ENCODE peak calls at places on chromosomes 3 and 15, in seven cellular contexts. One of them, this sample, is unnamed.

GRCh38 chr3:189355481-189356201 is 183.9 kb downstream of the TPRG1 start:
- DNase-seq in hippocampal formation: no peak
- DNase-seq in HCEC 1CT: peak
- DNase-seq in stimulated activated CD8-positive, alpha-beta memory T cell treated with anti-CD3 and anti-CD28 coated beads, Interleukin-7, amount 100 ng/mL, for 4 hours: peak
- DNase-seq in ELR: peak
- DNase-seq in EL: peak
- DNase-seq in stimulated activated CD4-positive, alpha-beta T cell treated with anti-CD3 and anti-CD28 coated beads, Interleukin-15, amount 100 ng/mL, for 1 hour: no peak
- DNase-seq in this sample: peak

GRCh38 chr3:189586941-189587687 is 44.1 kb upstream of the TP63 start:
- DNase-seq in hippocampal formation: no peak
- DNase-seq in HCEC 1CT: no peak
- DNase-seq in stimulated activated CD8-positive, alpha-beta memory T cell treated with anti-CD3 and anti-CD28 coated beads, Interleukin-7, amount 100 ng/mL, for 4 hours: no peak
- DNase-seq in ELR: no peak
- DNase-seq in EL: no peak
- DNase-seq in stimulated activated CD4-positive, alpha-beta T cell treated with anti-CD3 and anti-CD28 coated beads, Interleukin-15, amount 100 ng/mL, for 1 hour: no peak
- DNase-seq in this sample: no peak

GRCh38 chr15:66821307-66821706 is 119.3 kb downstream of the SMAD6 start:
- DNase-seq in hippocampal formation: no peak
- DNase-seq in HCEC 1CT: no peak
- DNase-seq in stimulated activated CD8-positive, alpha-beta memory T cell treated with anti-CD3 and anti-CD28 coated beads, Interleukin-7, amount 100 ng/mL, for 4 hours: no peak
- DNase-seq in ELR: no peak
- DNase-seq in EL: no peak
- DNase-seq in stimulated activated CD4-positive, alpha-beta T cell treated with anti-CD3 and anti-CD28 coated beads, Interleukin-15, amount 100 ng/mL, for 1 hour: no peak
- DNase-seq in this sample: no peak

GRCh38 chr3:178990293-178990692 is 81.3 kb downstream of the ZMAT3 start:
- DNase-seq in hippocampal formation: no peak
- DNase-seq in HCEC 1CT: no peak
- DNase-seq in stimulated activated CD8-positive, alpha-beta memory T cell treated with anti-CD3 and anti-CD28 coated beads, Interleukin-7, amount 100 ng/mL, for 4 hours: no peak
- DNase-seq in ELR: no peak
- DNase-seq in EL: no peak
- DNase-seq in stimulated activated CD4-positive, alpha-beta T cell treated with anti-CD3 and anti-CD28 coated beads, Interleukin-15, amount 100 ng/mL, for 1 hour: no peak
- DNase-seq in this sample: no peak

GRCh38 chr3:16060945-16061344 is 113.5 kb upstream of the GALNT15 start:
- DNase-seq in hippocampal formation: peak
- DNase-seq in HCEC 1CT: peak
- DNase-seq in stimulated activated CD8-positive, alpha-beta memory T cell treated with anti-CD3 and anti-CD28 coated beads, Interleukin-7, amount 100 ng/mL, for 4 hours: no peak
- DNase-seq in ELR: peak
- DNase-seq in EL: peak
- DNase-seq in stimulated activated CD4-positive, alpha-beta T cell treated with anti-CD3 and anti-CD28 coated beads, Interleukin-15, amount 100 ng/mL, for 1 hour: no peak
- DNase-seq in this sample: peak

GRCh38 chr3:30664884-30665283 is 58.5 kb downstream of the TGFBR2 start:
- DNase-seq in hippocampal formation: no peak
- DNase-seq in HCEC 1CT: no peak
- DNase-seq in stimulated activated CD8-positive, alpha-beta memory T cell treated with anti-CD3 and anti-CD28 coated beads, Interleukin-7, amount 100 ng/mL, for 4 hours: no peak
- DNase-seq in ELR: no peak
- DNase-seq in EL: no peak
- DNase-seq in stimulated activated CD4-positive, alpha-beta T cell treated with anti-CD3 and anti-CD28 coated beads, Interleukin-15, amount 100 ng/mL, for 1 hour: no peak
- DNase-seq in this sample: no peak

GRCh38 chr3:123813876-123814275 is 70.3 kb downstream of the MYLK start:
- DNase-seq in hippocampal formation: no peak
- DNase-seq in HCEC 1CT: no peak
- DNase-seq in stimulated activated CD8-positive, alpha-beta memory T cell treated with anti-CD3 and anti-CD28 coated beads, Interleukin-7, amount 100 ng/mL, for 4 hours: no peak
- DNase-seq in ELR: peak
- DNase-seq in EL: peak
- DNase-seq in stimulated activated CD4-positive, alpha-beta T cell treated with anti-CD3 and anti-CD28 coated beads, Interleukin-15, amount 100 ng/mL, for 1 hour: no peak
- DNase-seq in this sample: peak

GRCh38 chr15:44489464-44489863 is 47.5 kb upstream of the EIF3J start:
- DNase-seq in hippocampal formation: no peak
- DNase-seq in HCEC 1CT: peak
- DNase-seq in stimulated activated CD8-positive, alpha-beta memory T cell treated with anti-CD3 and anti-CD28 coated beads, Interleukin-7, amount 100 ng/mL, for 4 hours: no peak
- DNase-seq in ELR: peak
- DNase-seq in EL: peak
- DNase-seq in stimulated activated CD4-positive, alpha-beta T cell treated with anti-CD3 and anti-CD28 coated beads, Interleukin-15, amount 100 ng/mL, for 1 hour: no peak
- DNase-seq in this sample: peak

GRCh38 chr3:106004137-106004600 is 135.4 kb upstream of the CBLB start:
- DNase-seq in hippocampal formation: no peak
- DNase-seq in HCEC 1CT: peak
- DNase-seq in stimulated activated CD8-positive, alpha-beta memory T cell treated with anti-CD3 and anti-CD28 coated beads, Interleukin-7, amount 100 ng/mL, for 4 hours: no peak
- DNase-seq in ELR: peak
- DNase-seq in EL: peak
- DNase-seq in stimulated activated CD4-positive, alpha-beta T cell treated with anti-CD3 and anti-CD28 coated beads, Interleukin-15, amount 100 ng/mL, for 1 hour: no peak
- DNase-seq in this sample: peak

GRCh38 chr15:89118481-89118989 is 30.3 kb downstream of the ABHD2 start:
- DNase-seq in hippocampal formation: no peak
- DNase-seq in HCEC 1CT: no peak
- DNase-seq in stimulated activated CD8-positive, alpha-beta memory T cell treated with anti-CD3 and anti-CD28 coated beads, Interleukin-7, amount 100 ng/mL, for 4 hours: no peak
- DNase-seq in ELR: no peak
- DNase-seq in EL: no peak
- DNase-seq in stimulated activated CD4-positive, alpha-beta T cell treated with anti-CD3 and anti-CD28 coated beads, Interleukin-15, amount 100 ng/mL, for 1 hour: no peak
- DNase-seq in this sample: no peak

GRCh38 chr15:28937271-28937670 is 51.5 kb downstream of the APBA2 start:
- DNase-seq in hippocampal formation: no peak
- DNase-seq in HCEC 1CT: no peak
- DNase-seq in stimulated activated CD8-positive, alpha-beta memory T cell treated with anti-CD3 and anti-CD28 coated beads, Interleukin-7, amount 100 ng/mL, for 4 hours: no peak
- DNase-seq in ELR: no peak
- DNase-seq in EL: no peak
- DNase-seq in stimulated activated CD4-positive, alpha-beta T cell treated with anti-CD3 and anti-CD28 coated beads, Interleukin-15, amount 100 ng/mL, for 1 hour: no peak
- DNase-seq in this sample: no peak

GRCh38 chr15:46316024-46316423 is 681.2 kb downstream of the SQOR start:
- DNase-seq in hippocampal formation: no peak
- DNase-seq in HCEC 1CT: no peak
- DNase-seq in stimulated activated CD8-positive, alpha-beta memory T cell treated with anti-CD3 and anti-CD28 coated beads, Interleukin-7, amount 100 ng/mL, for 4 hours: no peak
- DNase-seq in ELR: no peak
- DNase-seq in EL: no peak
- DNase-seq in stimulated activated CD4-positive, alpha-beta T cell treated with anti-CD3 and anti-CD28 coated beads, Interleukin-15, amount 100 ng/mL, for 1 hour: no peak
- DNase-seq in this sample: no peak

GRCh38 chr15:47414207-47414606 is 303.1 kb upstream of the SEMA6D start:
- DNase-seq in hippocampal formation: no peak
- DNase-seq in HCEC 1CT: no peak
- DNase-seq in stimulated activated CD8-positive, alpha-beta memory T cell treated with anti-CD3 and anti-CD28 coated beads, Interleukin-7, amount 100 ng/mL, for 4 hours: no peak
- DNase-seq in ELR: no peak
- DNase-seq in EL: no peak
- DNase-seq in stimulated activated CD4-positive, alpha-beta T cell treated with anti-CD3 and anti-CD28 coated beads, Interleukin-15, amount 100 ng/mL, for 1 hour: no peak
- DNase-seq in this sample: no peak

GRCh38 chr3:172868565-172869172 is 118.1 kb downstream of the ECT2 start:
- DNase-seq in hippocampal formation: no peak
- DNase-seq in HCEC 1CT: no peak
- DNase-seq in stimulated activated CD8-positive, alpha-beta memory T cell treated with anti-CD3 and anti-CD28 coated beads, Interleukin-7, amount 100 ng/mL, for 4 hours: no peak
- DNase-seq in ELR: no peak
- DNase-seq in EL: no peak
- DNase-seq in stimulated activated CD4-positive, alpha-beta T cell treated with anti-CD3 and anti-CD28 coated beads, Interleukin-15, amount 100 ng/mL, for 1 hour: no peak
- DNase-seq in this sample: no peak

GRCh38 chr3:194272221-194272620 is 78.9 kb downstream of the CPN2 start:
- DNase-seq in hippocampal formation: no peak
- DNase-seq in HCEC 1CT: no peak
- DNase-seq in stimulated activated CD8-positive, alpha-beta memory T cell treated with anti-CD3 and anti-CD28 coated beads, Interleukin-7, amount 100 ng/mL, for 4 hours: no peak
- DNase-seq in ELR: no peak
- DNase-seq in EL: no peak
- DNase-seq in stimulated activated CD4-positive, alpha-beta T cell treated with anti-CD3 and anti-CD28 coated beads, Interleukin-15, amount 100 ng/mL, for 1 hour: no peak
- DNase-seq in this sample: no peak

GRCh38 chr15:82159922-82160321 is 102.6 kb downstream of the EFL1 start:
- DNase-seq in hippocampal formation: no peak
- DNase-seq in HCEC 1CT: peak
- DNase-seq in stimulated activated CD8-positive, alpha-beta memory T cell treated with anti-CD3 and anti-CD28 coated beads, Interleukin-7, amount 100 ng/mL, for 4 hours: no peak
- DNase-seq in ELR: peak
- DNase-seq in EL: peak
- DNase-seq in stimulated activated CD4-positive, alpha-beta T cell treated with anti-CD3 and anti-CD28 coated beads, Interleukin-15, amount 100 ng/mL, for 1 hour: no peak
- DNase-seq in this sample: peak

GRCh38 chr15:58520936-58521292 is 89.1 kb downstream of the LIPC start:
- DNase-seq in hippocampal formation: no peak
- DNase-seq in HCEC 1CT: no peak
- DNase-seq in stimulated activated CD8-positive, alpha-beta memory T cell treated with anti-CD3 and anti-CD28 coated beads, Interleukin-7, amount 100 ng/mL, for 4 hours: no peak
- DNase-seq in ELR: no peak
- DNase-seq in EL: no peak
- DNase-seq in stimulated activated CD4-positive, alpha-beta T cell treated with anti-CD3 and anti-CD28 coated beads, Interleukin-15, amount 100 ng/mL, for 1 hour: no peak
- DNase-seq in this sample: no peak

GRCh38 chr15:44397869-44398268 is 29.6 kb upstream of the CTDSPL2 start:
- DNase-seq in hippocampal formation: no peak
- DNase-seq in HCEC 1CT: no peak
- DNase-seq in stimulated activated CD8-positive, alpha-beta memory T cell treated with anti-CD3 and anti-CD28 coated beads, Interleukin-7, amount 100 ng/mL, for 4 hours: no peak
- DNase-seq in ELR: no peak
- DNase-seq in EL: no peak
- DNase-seq in stimulated activated CD4-positive, alpha-beta T cell treated with anti-CD3 and anti-CD28 coated beads, Interleukin-15, amount 100 ng/mL, for 1 hour: no peak
- DNase-seq in this sample: no peak

GRCh38 chr3:157499342-157499963 is 3.8 kb downstream of the VEPH1 start:
- DNase-seq in hippocampal formation: no peak
- DNase-seq in HCEC 1CT: peak
- DNase-seq in stimulated activated CD8-positive, alpha-beta memory T cell treated with anti-CD3 and anti-CD28 coated beads, Interleukin-7, amount 100 ng/mL, for 4 hours: no peak
- DNase-seq in ELR: no peak
- DNase-seq in EL: peak
- DNase-seq in stimulated activated CD4-positive, alpha-beta T cell treated with anti-CD3 and anti-CD28 coated beads, Interleukin-15, amount 100 ng/mL, for 1 hour: no peak
- DNase-seq in this sample: peak

GRCh38 chr3:4820296-4821121 is 158.7 kb upstream of the BHLHE40 start:
- DNase-seq in hippocampal formation: no peak
- DNase-seq in HCEC 1CT: no peak
- DNase-seq in stimulated activated CD8-positive, alpha-beta memory T cell treated with anti-CD3 and anti-CD28 coated beads, Interleukin-7, amount 100 ng/mL, for 4 hours: peak
- DNase-seq in ELR: no peak
- DNase-seq in EL: no peak
- DNase-seq in stimulated activated CD4-positive, alpha-beta T cell treated with anti-CD3 and anti-CD28 coated beads, Interleukin-15, amount 100 ng/mL, for 1 hour: no peak
- DNase-seq in this sample: no peak

GRCh38 chr3:162022931-162023330 is 526.3 kb downstream of the OTOL1 start:
- DNase-seq in hippocampal formation: peak
- DNase-seq in HCEC 1CT: no peak
- DNase-seq in stimulated activated CD8-positive, alpha-beta memory T cell treated with anti-CD3 and anti-CD28 coated beads, Interleukin-7, amount 100 ng/mL, for 4 hours: no peak
- DNase-seq in ELR: no peak
- DNase-seq in EL: no peak
- DNase-seq in stimulated activated CD4-positive, alpha-beta T cell treated with anti-CD3 and anti-CD28 coated beads, Interleukin-15, amount 100 ng/mL, for 1 hour: no peak
- DNase-seq in this sample: no peak

GRCh38 chr15:62591842-62592838 is 427.1 kb upstream of the C2CD4B start:
- DNase-seq in hippocampal formation: no peak
- DNase-seq in HCEC 1CT: peak
- DNase-seq in stimulated activated CD8-positive, alpha-beta memory T cell treated with anti-CD3 and anti-CD28 coated beads, Interleukin-7, amount 100 ng/mL, for 4 hours: no peak
- DNase-seq in ELR: peak
- DNase-seq in EL: peak
- DNase-seq in stimulated activated CD4-positive, alpha-beta T cell treated with anti-CD3 and anti-CD28 coated beads, Interleukin-15, amount 100 ng/mL, for 1 hour: no peak
- DNase-seq in this sample: peak

GRCh38 chr15:91655891-91656290 is 197.6 kb upstream of the SLCO3A1 start:
- DNase-seq in hippocampal formation: no peak
- DNase-seq in HCEC 1CT: no peak
- DNase-seq in stimulated activated CD8-positive, alpha-beta memory T cell treated with anti-CD3 and anti-CD28 coated beads, Interleukin-7, amount 100 ng/mL, for 4 hours: no peak
- DNase-seq in ELR: no peak
- DNase-seq in EL: no peak
- DNase-seq in stimulated activated CD4-positive, alpha-beta T cell treated with anti-CD3 and anti-CD28 coated beads, Interleukin-15, amount 100 ng/mL, for 1 hour: no peak
- DNase-seq in this sample: no peak

GRCh38 chr15:79595995-79596622 is 164.0 kb downstream of the MINAR1 start:
- DNase-seq in hippocampal formation: no peak
- DNase-seq in HCEC 1CT: peak
- DNase-seq in stimulated activated CD8-positive, alpha-beta memory T cell treated with anti-CD3 and anti-CD28 coated beads, Interleukin-7, amount 100 ng/mL, for 4 hours: no peak
- DNase-seq in ELR: peak
- DNase-seq in EL: peak
- DNase-seq in stimulated activated CD4-positive, alpha-beta T cell treated with anti-CD3 and anti-CD28 coated beads, Interleukin-15, amount 100 ng/mL, for 1 hour: peak
- DNase-seq in this sample: peak

GRCh38 chr3:188518835-188519452 is 365.0 kb downstream of the LPP start:
- DNase-seq in hippocampal formation: no peak
- DNase-seq in HCEC 1CT: no peak
- DNase-seq in stimulated activated CD8-positive, alpha-beta memory T cell treated with anti-CD3 and anti-CD28 coated beads, Interleukin-7, amount 100 ng/mL, for 4 hours: no peak
- DNase-seq in ELR: no peak
- DNase-seq in EL: no peak
- DNase-seq in stimulated activated CD4-positive, alpha-beta T cell treated with anti-CD3 and anti-CD28 coated beads, Interleukin-15, amount 100 ng/mL, for 1 hour: no peak
- DNase-seq in this sample: no peak

GRCh38 chr15:78868366-78868765 is 4.3 kb upstream of the MORF4L1 start:
- DNase-seq in hippocampal formation: no peak
- DNase-seq in HCEC 1CT: no peak
- DNase-seq in stimulated activated CD8-positive, alpha-beta memory T cell treated with anti-CD3 and anti-CD28 coated beads, Interleukin-7, amount 100 ng/mL, for 4 hours: no peak
- DNase-seq in ELR: no peak
- DNase-seq in EL: no peak
- DNase-seq in stimulated activated CD4-positive, alpha-beta T cell treated with anti-CD3 and anti-CD28 coated beads, Interleukin-15, amount 100 ng/mL, for 1 hour: no peak
- DNase-seq in this sample: no peak

GRCh38 chr3:5231067-5231466 is 43.6 kb downstream of the EDEM1 start:
- DNase-seq in hippocampal formation: no peak
- DNase-seq in HCEC 1CT: no peak
- DNase-seq in stimulated activated CD8-positive, alpha-beta memory T cell treated with anti-CD3 and anti-CD28 coated beads, Interleukin-7, amount 100 ng/mL, for 4 hours: no peak
- DNase-seq in ELR: no peak
- DNase-seq in EL: no peak
- DNase-seq in stimulated activated CD4-positive, alpha-beta T cell treated with anti-CD3 and anti-CD28 coated beads, Interleukin-15, amount 100 ng/mL, for 1 hour: no peak
- DNase-seq in this sample: no peak

GRCh38 chr3:55525436-55525835 is 38.3 kb upstream of the WNT5A start:
- DNase-seq in hippocampal formation: no peak
- DNase-seq in HCEC 1CT: no peak
- DNase-seq in stimulated activated CD8-positive, alpha-beta memory T cell treated with anti-CD3 and anti-CD28 coated beads, Interleukin-7, amount 100 ng/mL, for 4 hours: no peak
- DNase-seq in ELR: no peak
- DNase-seq in EL: no peak
- DNase-seq in stimulated activated CD4-positive, alpha-beta T cell treated with anti-CD3 and anti-CD28 coated beads, Interleukin-15, amount 100 ng/mL, for 1 hour: no peak
- DNase-seq in this sample: no peak

GRCh38 chr15:90104551-90104950 is 2.3 kb upstream of the IDH2 start:
- DNase-seq in hippocampal formation: no peak
- DNase-seq in HCEC 1CT: no peak
- DNase-seq in stimulated activated CD8-positive, alpha-beta memory T cell treated with anti-CD3 and anti-CD28 coated beads, Interleukin-7, amount 100 ng/mL, for 4 hours: no peak
- DNase-seq in ELR: no peak
- DNase-seq in EL: no peak
- DNase-seq in stimulated activated CD4-positive, alpha-beta T cell treated with anti-CD3 and anti-CD28 coated beads, Interleukin-15, amount 100 ng/mL, for 1 hour: no peak
- DNase-seq in this sample: no peak

GRCh38 chr3:20857636-20858035 is 671.6 kb upstream of the SGO1 start:
- DNase-seq in hippocampal formation: no peak
- DNase-seq in HCEC 1CT: no peak
- DNase-seq in stimulated activated CD8-positive, alpha-beta memory T cell treated with anti-CD3 and anti-CD28 coated beads, Interleukin-7, amount 100 ng/mL, for 4 hours: no peak
- DNase-seq in ELR: no peak
- DNase-seq in EL: peak
- DNase-seq in stimulated activated CD4-positive, alpha-beta T cell treated with anti-CD3 and anti-CD28 coated beads, Interleukin-15, amount 100 ng/mL, for 1 hour: no peak
- DNase-seq in this sample: peak

GRCh38 chr3:106296111-106296510 is 427.3 kb upstream of the CBLB start:
- DNase-seq in hippocampal formation: no peak
- DNase-seq in HCEC 1CT: no peak
- DNase-seq in stimulated activated CD8-positive, alpha-beta memory T cell treated with anti-CD3 and anti-CD28 coated beads, Interleukin-7, amount 100 ng/mL, for 4 hours: no peak
- DNase-seq in ELR: no peak
- DNase-seq in EL: no peak
- DNase-seq in stimulated activated CD4-positive, alpha-beta T cell treated with anti-CD3 and anti-CD28 coated beads, Interleukin-15, amount 100 ng/mL, for 1 hour: no peak
- DNase-seq in this sample: no peak

GRCh38 chr3:16912400-16913263 is 27.9 kb downstream of the PLCL2 start:
- DNase-seq in hippocampal formation: no peak
- DNase-seq in HCEC 1CT: no peak
- DNase-seq in stimulated activated CD8-positive, alpha-beta memory T cell treated with anti-CD3 and anti-CD28 coated beads, Interleukin-7, amount 100 ng/mL, for 4 hours: no peak
- DNase-seq in ELR: no peak
- DNase-seq in EL: no peak
- DNase-seq in stimulated activated CD4-positive, alpha-beta T cell treated with anti-CD3 and anti-CD28 coated beads, Interleukin-15, amount 100 ng/mL, for 1 hour: no peak
- DNase-seq in this sample: no peak

GRCh38 chr3:54538346-54538745 is 389.5 kb downstream of the LRTM1 start:
- DNase-seq in hippocampal formation: no peak
- DNase-seq in HCEC 1CT: no peak
- DNase-seq in stimulated activated CD8-positive, alpha-beta memory T cell treated with anti-CD3 and anti-CD28 coated beads, Interleukin-7, amount 100 ng/mL, for 4 hours: no peak
- DNase-seq in ELR: no peak
- DNase-seq in EL: no peak
- DNase-seq in stimulated activated CD4-positive, alpha-beta T cell treated with anti-CD3 and anti-CD28 coated beads, Interleukin-15, amount 100 ng/mL, for 1 hour: no peak
- DNase-seq in this sample: peak

GRCh38 chr3:134651347-134652041 is 672 bp upstream of the KY start:
- DNase-seq in hippocampal formation: peak
- DNase-seq in HCEC 1CT: no peak
- DNase-seq in stimulated activated CD8-positive, alpha-beta memory T cell treated with anti-CD3 and anti-CD28 coated beads, Interleukin-7, amount 100 ng/mL, for 4 hours: no peak
- DNase-seq in ELR: peak
- DNase-seq in EL: peak
- DNase-seq in stimulated activated CD4-positive, alpha-beta T cell treated with anti-CD3 and anti-CD28 coated beads, Interleukin-15, amount 100 ng/mL, for 1 hour: no peak
- DNase-seq in this sample: peak

GRCh38 chr3:109265300-109265699 is 51.0 kb downstream of the DPPA2 start:
- DNase-seq in hippocampal formation: no peak
- DNase-seq in HCEC 1CT: no peak
- DNase-seq in stimulated activated CD8-positive, alpha-beta memory T cell treated with anti-CD3 and anti-CD28 coated beads, Interleukin-7, amount 100 ng/mL, for 4 hours: no peak
- DNase-seq in ELR: peak
- DNase-seq in EL: peak
- DNase-seq in stimulated activated CD4-positive, alpha-beta T cell treated with anti-CD3 and anti-CD28 coated beads, Interleukin-15, amount 100 ng/mL, for 1 hour: no peak
- DNase-seq in this sample: peak

GRCh38 chr3:11187678-11188077 is 33.4 kb downstream of the HRH1 start:
- DNase-seq in hippocampal formation: no peak
- DNase-seq in HCEC 1CT: no peak
- DNase-seq in stimulated activated CD8-positive, alpha-beta memory T cell treated with anti-CD3 and anti-CD28 coated beads, Interleukin-7, amount 100 ng/mL, for 4 hours: no peak
- DNase-seq in ELR: no peak
- DNase-seq in EL: no peak
- DNase-seq in stimulated activated CD4-positive, alpha-beta T cell treated with anti-CD3 and anti-CD28 coated beads, Interleukin-15, amount 100 ng/mL, for 1 hour: no peak
- DNase-seq in this sample: no peak

GRCh38 chr15:96330064-96330449 is 443 bp upstream of the NR2F2 start:
- DNase-seq in hippocampal formation: no peak
- DNase-seq in HCEC 1CT: peak
- DNase-seq in stimulated activated CD8-positive, alpha-beta memory T cell treated with anti-CD3 and anti-CD28 coated beads, Interleukin-7, amount 100 ng/mL, for 4 hours: no peak
- DNase-seq in ELR: peak
- DNase-seq in EL: peak
- DNase-seq in stimulated activated CD4-positive, alpha-beta T cell treated with anti-CD3 and anti-CD28 coated beads, Interleukin-15, amount 100 ng/mL, for 1 hour: no peak
- DNase-seq in this sample: peak

GRCh38 chr3:98901032-98901464 is 447 bp downstream of the DCBLD2 start:
- DNase-seq in hippocampal formation: peak
- DNase-seq in HCEC 1CT: peak
- DNase-seq in stimulated activated CD8-positive, alpha-beta memory T cell treated with anti-CD3 and anti-CD28 coated beads, Interleukin-7, amount 100 ng/mL, for 4 hours: no peak
- DNase-seq in ELR: peak
- DNase-seq in EL: peak
- DNase-seq in stimulated activated CD4-positive, alpha-beta T cell treated with anti-CD3 and anti-CD28 coated beads, Interleukin-15, amount 100 ng/mL, for 1 hour: peak
- DNase-seq in this sample: peak

This sample was measured in M059J.